ENCODE peak calls at places on chromosomes 16 and 17, in seven cellular contexts. One of them, this sample, is unnamed.

GRCh38 chr16:49992825-49993224 is 32.2 kb upstream of the CNEP1R1 start:
- DNase-seq in CD8-positive, alpha-beta T cell: no peak
- DNase-seq in renal cortical epithelial cell: no peak
- DNase-seq in GM20000: no peak
- DNase-seq in CD4-positive, CD25-positive, alpha-beta regulatory T cell: no peak
- DNase-seq in Daoy: no peak
- DNase-seq in progenitor cell of endocrine pancreas: no peak
- DNase-seq in this sample: no peak

GRCh38 chr16:30356401-30357084 is 1.4 kb upstream of the CD2BP2 start:
- DNase-seq in Daoy: no peak
- DNase-seq in renal cortical epithelial cell: no peak
- DNase-seq in GM20000: no peak
- DNase-seq in CD4-positive, CD25-positive, alpha-beta regulatory T cell: peak
- DNase-seq in progenitor cell of endocrine pancreas: no peak
- DNase-seq in CD8-positive, alpha-beta T cell: no peak
- DNase-seq in this sample: no peak

GRCh38 chr17:37791434-37791833 is 46.6 kb upstream of the HNF1B start:
- DNase-seq in progenitor cell of endocrine pancreas: no peak
- DNase-seq in GM20000: peak
- DNase-seq in Daoy: peak
- DNase-seq in CD4-positive, CD25-positive, alpha-beta regulatory T cell: peak
- DNase-seq in renal cortical epithelial cell: peak
- DNase-seq in CD8-positive, alpha-beta T cell: no peak
- DNase-seq in this sample: no peak

GRCh38 chr17:17567114-17567513 is 24.4 kb downstream of the PEMT start:
- DNase-seq in GM20000: no peak
- DNase-seq in Daoy: no peak
- DNase-seq in progenitor cell of endocrine pancreas: no peak
- DNase-seq in CD8-positive, alpha-beta T cell: no peak
- DNase-seq in renal cortical epithelial cell: no peak
- DNase-seq in CD4-positive, CD25-positive, alpha-beta regulatory T cell: no peak
- DNase-seq in this sample: no peak

GRCh38 chr17:74677558-74678466 is 34.9 kb downstream of the CD300LF start:
- DNase-seq in progenitor cell of endocrine pancreas: no peak
- DNase-seq in Daoy: peak
- DNase-seq in CD4-positive, CD25-positive, alpha-beta regulatory T cell: peak
- DNase-seq in renal cortical epithelial cell: no peak
- DNase-seq in CD8-positive, alpha-beta T cell: no peak
- DNase-seq in GM20000: no peak
- DNase-seq in this sample: no peak

GRCh38 chr16:53809088-53809951 is 105.4 kb downstream of the FTO start:
- DNase-seq in CD8-positive, alpha-beta T cell: no peak
- DNase-seq in CD4-positive, CD25-positive, alpha-beta regulatory T cell: no peak
- DNase-seq in Daoy: peak
- DNase-seq in renal cortical epithelial cell: peak
- DNase-seq in progenitor cell of endocrine pancreas: no peak
- DNase-seq in GM20000: no peak
- DNase-seq in this sample: no peak

GRCh38 chr16:3401719-3402397 is 843 bp downstream of the ZNF174 start:
- DNase-seq in GM20000: no peak
- DNase-seq in CD8-positive, alpha-beta T cell: no peak
- DNase-seq in progenitor cell of endocrine pancreas: no peak
- DNase-seq in Daoy: no peak
- DNase-seq in renal cortical epithelial cell: no peak
- DNase-seq in CD4-positive, CD25-positive, alpha-beta regulatory T cell: no peak
- DNase-seq in this sample: no peak

GRCh38 chr16:48641770-48642169 is 31.8 kb upstream of the N4BP1 start:
- DNase-seq in GM20000: no peak
- DNase-seq in CD4-positive, CD25-positive, alpha-beta regulatory T cell: no peak
- DNase-seq in renal cortical epithelial cell: no peak
- DNase-seq in CD8-positive, alpha-beta T cell: no peak
- DNase-seq in Daoy: no peak
- DNase-seq in progenitor cell of endocrine pancreas: no peak
- DNase-seq in this sample: no peak

GRCh38 chr17:71472809-71473789 is 647.7 kb upstream of the SOX9 start:
- DNase-seq in Daoy: peak
- DNase-seq in renal cortical epithelial cell: peak
- DNase-seq in CD4-positive, CD25-positive, alpha-beta regulatory T cell: no peak
- DNase-seq in progenitor cell of endocrine pancreas: no peak
- DNase-seq in GM20000: peak
- DNase-seq in CD8-positive, alpha-beta T cell: no peak
- DNase-seq in this sample: no peak

GRCh38 chr16:1918890-1919679 is 870 bp upstream of the HS3ST6 start:
- DNase-seq in CD4-positive, CD25-positive, alpha-beta regulatory T cell: no peak
- DNase-seq in progenitor cell of endocrine pancreas: no peak
- DNase-seq in GM20000: no peak
- DNase-seq in renal cortical epithelial cell: no peak
- DNase-seq in CD8-positive, alpha-beta T cell: no peak
- DNase-seq in Daoy: no peak
- DNase-seq in this sample: no peak

GRCh38 chr17:77694391-77695363 is 263.8 kb upstream of the TNRC6C start:
- DNase-seq in CD8-positive, alpha-beta T cell: no peak
- DNase-seq in renal cortical epithelial cell: no peak
- DNase-seq in progenitor cell of endocrine pancreas: no peak
- DNase-seq in CD4-positive, CD25-positive, alpha-beta regulatory T cell: no peak
- DNase-seq in GM20000: no peak
- DNase-seq in Daoy: no peak
- DNase-seq in this sample: peak